ENCODE peak calls at places on chromosome 18, in five cellular contexts. K, D, H, Y and L are unnamed samples.

GRCh38 chr18:2969695-2970094 is 43.2 kb downstream of the LPIN2 start:
- DNase-seq in K (no peak), D (no peak), Y (no peak), H (no peak), L (no peak)

GRCh38 chr18:8794133-8794986 is 89.0 kb downstream of the MTCL1 start:
- DNase-seq in K (no peak), H (peak; percentile 34), Y (no peak), D (no peak), L (no peak)

GRCh38 chr18:8630546-8630945 is 21.3 kb downstream of the RAB12 start:
- DNase-seq in D (no peak), Y (no peak), H (no peak), K (no peak), L (no peak)

GRCh38 chr18:69580107-69580506 is 179.4 kb downstream of the DOK6 start:
- DNase-seq in D (peak; percentile 1), K (no peak), Y (no peak), H (no peak), L (no peak)

GRCh38 chr18:6482198-6482977 is 67.7 kb upstream of the L3MBTL4 start:
- DNase-seq in K (no peak), Y (peak; percentile 86), D (no peak), H (peak; percentile 41), L (peak; percentile 38)

GRCh38 chr18:33839452-33840225 is 261.6 kb downstream of the ASXL3 start:
- DNase-seq in K (no peak), D (peak; percentile 33), H (peak; percentile 44), Y (peak; percentile 27), L (peak; percentile 22)

GRCh38 chr18:46243095-46243494 is 138.9 kb downstream of the HAUS1 start:
- DNase-seq in H (no peak), K (no peak), Y (no peak), D (no peak), L (no peak)

GRCh38 chr18:47795448-47795843 is 135.0 kb downstream of the SMAD2 start:
- DNase-seq in K (no peak), D (no peak), H (no peak), Y (peak; percentile 31), L (no peak)

GRCh38 chr18:55406374-55407045 is 181.5 kb downstream of the TCF4 start:
- DNase-seq in K (no peak), D (peak; percentile 4), H (no peak), Y (no peak), L (no peak)

GRCh38 chr18:50610349-50610748 is 50.5 kb downstream of the MAPK4 start:
- DNase-seq in H (no peak), K (no peak), D (no peak), Y (no peak), L (no peak)

GRCh38 chr18:76402026-76402990 is 92.7 kb downstream of the ZNF516 start:
- DNase-seq in H (no peak), D (no peak), Y (no peak), K (peak; percentile 91), L (no peak)